ENCODE peak calls at places on chromosomes 6 and 20, in six cellular contexts. Z is CD8-positive, alpha-beta T cell; P is tibial nerve; W is dorsolateral prefrontal cortex; O is esophagus muscularis mucosa; L is pancreas. E is an unnamed sample.
A peak's percentile ranks its signal among the peaks of the same experiment; 100 is the strongest.

GRCh38 chr6:14273196-14273595 is 155.6 kb downstream of the CD83 start:
- DNase-seq in P (no peak), O (peak; percentile 66), Z (no peak), L (no peak), W (no peak), E (no peak)

GRCh38 chr6:43809417-43810305 is 39.6 kb downstream of the VEGFA start:
- DNase-seq in L (no peak), P (no peak), W (no peak), Z (no peak), O (no peak), E (no peak)

GRCh38 chr6:56540232-56540631 is 102.5 kb downstream of the DST start:
- DNase-seq in O (no peak), L (no peak), Z (no peak), W (no peak), P (no peak), E (no peak)

GRCh38 chr6:73314577-73315492 is 39.2 kb downstream of the DPPA5 start:
- DNase-seq in O (no peak), Z (no peak), L (no peak), W (no peak), P (no peak), E (no peak)

GRCh38 chr6:13375360-13375878 is 47.1 kb upstream of the TBC1D7 start:
- DNase-seq in Z (no peak), W (no peak), P (no peak), L (no peak), O (no peak), E (no peak)

GRCh38 chr6:149614352-149614751 is 34.2 kb downstream of the KATNA1 start:
- DNase-seq in O (no peak), P (no peak), L (no peak), W (no peak), Z (no peak), E (no peak)

GRCh38 chr20:11654766-11655165 is 262.9 kb upstream of the BTBD3 start:
- DNase-seq in W (no peak), P (no peak), Z (no peak), O (no peak), L (no peak), E (no peak)

GRCh38 chr6:129853996-129854711 is 7.0 kb downstream of the TMEM244 start:
- DNase-seq in O (no peak), W (no peak), L (no peak), P (no peak), Z (no peak), E (no peak)

GRCh38 chr6:70673601-70674000 is 5.9 kb downstream of the SMAP1 start:
- DNase-seq in W (no peak), Z (no peak), L (no peak), O (no peak), P (no peak), E (no peak)

GRCh38 chr6:29760328-29760727 is 37.1 kb downstream of the HLA-F start:
- DNase-seq in P (no peak), L (no peak), W (no peak), O (no peak), Z (no peak), E (no peak)

GRCh38 chr20:7031222-7031621 is 263.7 kb downstream of the BMP2 start:
- DNase-seq in L (no peak), Z (no peak), W (no peak), O (no peak), P (no peak), E (no peak)
- TF ChIP-seq CTCF in L (no peak), Z (no peak), W (peak; percentile 10), O (no peak), P (no peak), E (no peak)

DNA sequence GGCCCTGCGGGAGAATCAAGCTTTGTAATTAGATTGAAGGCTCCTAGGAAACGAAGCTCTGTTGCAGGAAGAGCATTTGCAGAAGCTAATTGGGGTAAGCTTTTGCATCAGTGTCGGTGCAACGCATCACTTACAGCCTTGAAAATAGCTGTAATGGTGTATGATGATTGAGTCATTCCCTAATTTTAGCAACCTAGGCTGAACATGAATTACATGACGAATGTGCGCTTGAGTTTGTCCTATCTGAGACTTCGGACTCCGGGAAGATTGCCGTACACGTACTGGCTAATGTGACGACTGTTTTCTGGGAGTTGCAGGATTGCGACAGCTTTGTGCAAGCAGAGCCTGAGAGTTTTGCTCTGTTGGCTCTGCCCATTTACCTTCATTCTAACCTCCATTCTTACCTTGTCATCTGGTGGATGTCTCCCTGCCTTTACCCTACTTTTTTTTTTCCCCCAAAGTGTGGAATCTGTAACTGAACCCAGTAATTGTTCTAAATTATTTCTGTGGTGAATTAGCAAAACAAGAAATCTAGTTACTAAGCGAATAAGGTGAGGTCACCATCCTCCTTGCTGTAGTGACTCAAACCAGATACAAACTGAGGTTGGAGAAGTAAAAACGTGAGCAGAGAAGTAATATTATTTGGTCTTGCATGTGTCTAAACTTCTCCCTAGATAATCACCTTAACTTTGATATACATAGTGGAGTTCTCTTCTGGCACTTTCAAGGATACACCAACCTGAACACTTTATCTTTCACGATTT is 676.0 kb upstream of the CITED2 start:
- DNase-seq in Z (no peak), P (no peak), O (no peak), L (no peak), W (no peak), E (no peak)
- H3K27ac ChIP-seq in Z (no peak overlapping the region), P (no peak overlapping the region), O (no peak overlapping the region), L (no peak overlapping the region), W (no peak overlapping the region), E (no peak overlapping the region)

GRCh38 chr20:37903317-37904007 is 535 bp downstream of the VSTM2L start:
- DNase-seq in O (no peak), P (no peak), Z (no peak), L (no peak), W (no peak), E (no peak)
- TF ChIP-seq CTCF in O (peak; percentile 10), P (no peak), Z (no peak), L (no peak), W (peak; percentile 54), E (peak; percentile 38)

GRCh38 chr20:51592564-51592963 is 50.0 kb upstream of the NFATC2 start:
- DNase-seq in Z (no peak), P (no peak), O (no peak), W (no peak), L (no peak), E (no peak)

GRCh38 chr20:51595744-51596143 is 53.2 kb upstream of the NFATC2 start:
- DNase-seq in P (no peak), Z (no peak), W (no peak), L (no peak), O (no peak), E (no peak)

GRCh38 chr20:51593584-51593983 is 51.1 kb upstream of the NFATC2 start:
- DNase-seq in O (no peak), W (no peak), Z (no peak), P (no peak), L (no peak), E (no peak)

GRCh38 chr20:51594999-51595532 is 52.5 kb upstream of the NFATC2 start:
- DNase-seq in Z (peak; percentile 67), W (peak; percentile 78), P (peak; percentile 90), O (peak; percentile 97), L (peak; percentile 87), E (peak; percentile 91)

GRCh38 chr20:51594206-51594998 is 51.9 kb upstream of the NFATC2 start:
- DNase-seq in L (no peak), O (no peak), Z (no peak), W (no peak), P (no peak), E (no peak)
- H3K27ac ChIP-seq in L (no peak overlapping the region), O (peak overlapping the region; percentile 56), Z (no peak overlapping the region), W (no peak overlapping the region), P (peak overlapping the region; percentile 84), E (no peak overlapping the region)

DNA sequence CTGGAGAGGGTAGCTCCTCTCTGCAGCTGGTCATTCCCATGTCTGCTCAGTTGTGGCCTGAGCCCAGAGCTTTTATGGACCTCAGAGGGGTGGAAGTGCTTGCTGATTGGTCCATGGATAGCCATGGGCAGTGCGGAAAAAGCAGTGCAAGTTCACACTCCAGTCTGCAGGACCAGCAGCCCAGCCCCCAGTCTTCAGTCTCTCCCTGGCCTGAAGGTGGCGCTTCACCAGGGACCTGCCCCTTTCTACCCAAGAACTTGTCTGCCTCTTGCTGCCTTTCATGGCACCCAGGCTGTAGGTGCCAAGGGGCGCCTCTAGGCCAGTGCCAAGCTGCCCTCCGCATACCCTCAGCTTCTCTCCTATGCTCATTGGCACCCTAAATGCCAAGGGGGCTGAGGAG is 91.0 kb downstream of the TBXT start:
- DNase-seq in P (no peak), Z (no peak), O (no peak), L (no peak), W (no peak), E (no peak)
- TF ChIP-seq CTCF in P (no peak), Z (no peak), O (no peak), L (no peak), W (no peak), E (no peak)

GRCh38 chr6:7053125-7053784 is 54.5 kb upstream of the RREB1 start:
- DNase-seq in O (no peak), Z (no peak), P (no peak), L (no peak), W (no peak), E (no peak)
- H3K27ac ChIP-seq in O (peak overlapping the region; percentile 81), Z (no peak overlapping the region), P (peak overlapping the region; percentile 88), L (peak overlapping the region; percentile 90), W (no peak overlapping the region), E (peak overlapping the region; percentile 90)

GRCh38 chr6:123913858-123914257 is 110.2 kb downstream of the NKAIN2 start:
- DNase-seq in W (no peak), P (no peak), L (no peak), O (no peak), Z (no peak), E (no peak)
- TF ChIP-seq CTCF in W (no peak), P (no peak), L (no peak), O (no peak), Z (no peak), E (no peak)

DNA sequence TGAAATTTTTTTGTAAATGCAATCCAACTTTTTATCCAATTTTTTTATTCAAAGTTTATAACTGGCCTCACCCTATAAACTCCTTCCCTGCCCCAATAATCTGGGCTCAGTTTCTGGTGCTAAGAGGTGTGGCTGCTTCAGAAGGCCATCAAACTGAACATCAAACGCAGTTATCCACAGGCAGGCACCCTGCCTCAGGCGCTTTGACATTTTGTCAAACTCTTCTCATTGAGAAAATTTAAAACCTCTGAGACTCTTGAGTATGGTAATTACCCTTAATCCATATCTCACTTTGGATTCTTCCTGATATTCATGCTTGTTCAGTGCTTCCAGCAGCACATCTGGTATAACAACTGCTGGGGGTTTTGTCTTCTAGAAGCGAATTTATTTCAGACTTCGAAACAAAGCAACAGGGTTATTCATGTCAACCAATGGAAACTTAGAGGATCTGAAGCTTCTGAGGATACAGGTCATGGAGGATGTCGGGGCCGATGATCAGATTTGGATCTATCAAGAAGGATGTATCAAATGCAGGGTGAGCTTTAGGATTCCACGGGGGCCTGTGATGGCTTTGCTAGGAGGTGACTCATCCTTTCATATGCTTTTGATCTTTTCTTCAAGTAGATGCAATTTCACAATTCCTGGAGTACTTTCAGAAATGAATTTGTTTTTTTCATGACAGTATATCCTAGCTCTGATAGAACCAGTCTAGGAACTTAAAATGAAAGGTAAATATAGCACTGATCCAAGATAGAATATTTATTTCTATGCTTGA is 68.1 kb downstream of the RTN4IP1 start:
- DNase-seq in O (peak; percentile 86), Z (no peak), W (no peak), P (no peak), L (no peak), E (no peak)
- H3K27ac ChIP-seq in O (no peak overlapping the region), Z (no peak overlapping the region), W (no peak overlapping the region), P (no peak overlapping the region), L (no peak overlapping the region), E (no peak overlapping the region)

GRCh38 chr6:160679402-160679769 is 15.3 kb upstream of the LPA start:
- DNase-seq in P (no peak), O (peak; percentile 64), W (no peak), L (peak; percentile 86), Z (no peak), E (peak; percentile 67)
- TF ChIP-seq CTCF in P (no peak), O (no peak), W (no peak), L (peak; percentile 30), Z (no peak), E (peak; percentile 13)

GRCh38 chr6:170226647-170227046 is 64.2 kb downstream of the DLL1 start:
- DNase-seq in O (no peak), W (no peak), Z (no peak), P (no peak), L (peak; percentile 48), E (peak; percentile 33)
- H3K27ac ChIP-seq in O (no peak overlapping the region), W (no peak overlapping the region), Z (no peak overlapping the region), P (no peak overlapping the region), L (peak overlapping the region; percentile 83), E (no peak overlapping the region)